ENCODE peak calls at places on chromosomes 1 and 21, in four cellular contexts. One of them, this sample, is unnamed.

GRCh38 chr1:236142358-236143103 is at the start of gene GPR137B:
- DNase-seq in GM23338: peak
- DNase-seq in HCT116: no peak
- DNase-seq in hepatocyte: peak
- DNase-seq in this sample: peak

GRCh38 chr21:42195378-42196031 is 23.4 kb upstream of the ABCG1 start:
- DNase-seq in GM23338: no peak
- DNase-seq in HCT116: no peak
- DNase-seq in hepatocyte: no peak
- DNase-seq in this sample: no peak

GRCh38 chr1:93585059-93585966 is 96.3 kb downstream of the BCAR3 start:
- DNase-seq in GM23338: no peak
- DNase-seq in HCT116: no peak
- DNase-seq in hepatocyte: peak
- DNase-seq in this sample: peak

GRCh38 chr1:26353976-26354820 is at the start of gene CRYBG2:
- DNase-seq in GM23338: no peak
- DNase-seq in HCT116: peak
- DNase-seq in hepatocyte: peak
- DNase-seq in this sample: peak

GRCh38 chr1:86757272-86757984 is 53.1 kb downstream of the SH3GLB1 start:
- DNase-seq in GM23338: no peak
- DNase-seq in HCT116: no peak
- DNase-seq in hepatocyte: peak
- DNase-seq in this sample: no peak

GRCh38 chr1:37147397-37147831 is 113.1 kb upstream of the GRIK3 start:
- DNase-seq in GM23338: no peak
- DNase-seq in HCT116: no peak
- DNase-seq in hepatocyte: no peak
- DNase-seq in this sample: no peak

GRCh38 chr1:66521736-66522365 is 12.1 kb upstream of the SGIP1 start:
- DNase-seq in GM23338: no peak
- DNase-seq in HCT116: peak
- DNase-seq in hepatocyte: peak
- DNase-seq in this sample: peak

GRCh38 chr1:43348809-43349593 is 9.8 kb upstream of the CDC20 start:
- DNase-seq in GM23338: peak
- DNase-seq in HCT116: peak
- DNase-seq in hepatocyte: peak
- DNase-seq in this sample: peak

GRCh38 chr1:75796376-75797272 is at the start of gene MSH4:
- DNase-seq in GM23338: peak
- DNase-seq in HCT116: no peak
- DNase-seq in hepatocyte: no peak
- DNase-seq in this sample: no peak

GRCh38 chr1:185825556-185825955 is 91.4 kb downstream of the HMCN1 start:
- DNase-seq in GM23338: no peak
- DNase-seq in HCT116: no peak
- DNase-seq in hepatocyte: no peak
- DNase-seq in this sample: peak

GRCh38 chr1:170536924-170537551 is 5.1 kb downstream of the GORAB start:
- DNase-seq in GM23338: no peak
- DNase-seq in HCT116: no peak
- DNase-seq in hepatocyte: no peak
- DNase-seq in this sample: no peak

GRCh38 chr1:84919461-84919970 is 26.5 kb upstream of the LPAR3 start:
- DNase-seq in GM23338: no peak
- DNase-seq in HCT116: no peak
- DNase-seq in hepatocyte: no peak
- DNase-seq in this sample: no peak
- H2AFZ ChIP-seq in GM23338: peak
- H2AFZ ChIP-seq in HCT116: no peak
- H2AFZ ChIP-seq in hepatocyte: no peak
- H2AFZ ChIP-seq in this sample: no peak

GRCh38 chr1:52045236-52045635 is 9.8 kb downstream of the TXNDC12 start:
- DNase-seq in GM23338: no peak
- DNase-seq in HCT116: no peak
- DNase-seq in hepatocyte: no peak
- DNase-seq in this sample: no peak
- H2AFZ ChIP-seq in GM23338: no peak
- H2AFZ ChIP-seq in HCT116: no peak
- H2AFZ ChIP-seq in hepatocyte: no peak
- H2AFZ ChIP-seq in this sample: no peak

GRCh38 chr1:89802036-89802435 is 18.8 kb upstream of the LRRC8D start:
- DNase-seq in GM23338: no peak
- DNase-seq in HCT116: no peak
- DNase-seq in hepatocyte: no peak
- DNase-seq in this sample: no peak

GRCh38 chr1:89808429-89809117 is 12.3 kb upstream of the LRRC8D start:
- DNase-seq in GM23338: peak
- DNase-seq in HCT116: no peak
- DNase-seq in hepatocyte: peak
- DNase-seq in this sample: no peak

GRCh38 chr1:89802841-89803240 is 18.0 kb upstream of the LRRC8D start:
- DNase-seq in GM23338: no peak
- DNase-seq in HCT116: no peak
- DNase-seq in hepatocyte: no peak
- DNase-seq in this sample: no peak

GRCh38 chr1:89806612-89807011 is 14.2 kb upstream of the LRRC8D start:
- DNase-seq in GM23338: no peak
- DNase-seq in HCT116: no peak
- DNase-seq in hepatocyte: no peak
- DNase-seq in this sample: no peak

DNA sequence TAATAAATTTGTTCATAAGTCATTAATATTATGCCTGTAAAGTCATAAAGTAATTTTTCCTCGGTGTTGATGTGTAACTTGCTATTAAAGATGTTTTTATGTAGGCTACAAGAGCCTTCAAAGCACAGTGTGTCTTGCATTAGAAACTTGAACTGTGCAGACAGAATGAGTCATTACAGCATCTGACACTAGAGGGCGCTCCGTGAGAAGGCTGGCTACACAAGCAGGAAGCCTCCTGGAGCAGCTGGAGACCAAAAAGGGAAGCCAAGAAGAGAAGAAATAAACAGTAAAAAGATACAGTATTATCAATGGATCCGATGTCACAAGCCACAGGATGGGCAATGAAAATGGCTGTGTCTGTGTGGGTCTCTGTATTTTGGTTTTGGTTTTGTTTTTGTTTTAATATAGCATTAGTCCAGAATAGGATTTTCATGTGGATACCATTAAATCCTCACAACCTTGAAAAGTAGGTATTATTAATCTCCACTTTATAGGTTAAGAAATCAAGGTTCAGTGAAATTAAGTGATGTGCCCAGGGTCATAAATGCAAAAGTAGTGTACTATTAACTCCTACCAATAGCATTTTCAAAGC is 16.1 kb upstream of the LRRC8D start:
- DNase-seq in GM23338: peak
- DNase-seq in HCT116: peak
- DNase-seq in hepatocyte: peak
- DNase-seq in this sample: peak
- H2AFZ ChIP-seq in GM23338: no peak
- H2AFZ ChIP-seq in HCT116: peak
- H2AFZ ChIP-seq in hepatocyte: no peak
- H2AFZ ChIP-seq in this sample: no peak

GRCh38 chr1:100234432-100234831 is 15.2 kb downstream of the DBT start:
- DNase-seq in GM23338: no peak
- DNase-seq in HCT116: no peak
- DNase-seq in hepatocyte: no peak
- DNase-seq in this sample: no peak
- H2AFZ ChIP-seq in GM23338: no peak
- H2AFZ ChIP-seq in HCT116: no peak
- H2AFZ ChIP-seq in hepatocyte: no peak
- H2AFZ ChIP-seq in this sample: no peak

GRCh38 chr1:60044881-60045280 is 28.7 kb downstream of the C1orf87 start:
- DNase-seq in GM23338: no peak
- DNase-seq in HCT116: no peak
- DNase-seq in hepatocyte: no peak
- DNase-seq in this sample: no peak
- H2AFZ ChIP-seq in GM23338: peak
- H2AFZ ChIP-seq in HCT116: no peak
- H2AFZ ChIP-seq in hepatocyte: no peak
- H2AFZ ChIP-seq in this sample: no peak

DNA sequence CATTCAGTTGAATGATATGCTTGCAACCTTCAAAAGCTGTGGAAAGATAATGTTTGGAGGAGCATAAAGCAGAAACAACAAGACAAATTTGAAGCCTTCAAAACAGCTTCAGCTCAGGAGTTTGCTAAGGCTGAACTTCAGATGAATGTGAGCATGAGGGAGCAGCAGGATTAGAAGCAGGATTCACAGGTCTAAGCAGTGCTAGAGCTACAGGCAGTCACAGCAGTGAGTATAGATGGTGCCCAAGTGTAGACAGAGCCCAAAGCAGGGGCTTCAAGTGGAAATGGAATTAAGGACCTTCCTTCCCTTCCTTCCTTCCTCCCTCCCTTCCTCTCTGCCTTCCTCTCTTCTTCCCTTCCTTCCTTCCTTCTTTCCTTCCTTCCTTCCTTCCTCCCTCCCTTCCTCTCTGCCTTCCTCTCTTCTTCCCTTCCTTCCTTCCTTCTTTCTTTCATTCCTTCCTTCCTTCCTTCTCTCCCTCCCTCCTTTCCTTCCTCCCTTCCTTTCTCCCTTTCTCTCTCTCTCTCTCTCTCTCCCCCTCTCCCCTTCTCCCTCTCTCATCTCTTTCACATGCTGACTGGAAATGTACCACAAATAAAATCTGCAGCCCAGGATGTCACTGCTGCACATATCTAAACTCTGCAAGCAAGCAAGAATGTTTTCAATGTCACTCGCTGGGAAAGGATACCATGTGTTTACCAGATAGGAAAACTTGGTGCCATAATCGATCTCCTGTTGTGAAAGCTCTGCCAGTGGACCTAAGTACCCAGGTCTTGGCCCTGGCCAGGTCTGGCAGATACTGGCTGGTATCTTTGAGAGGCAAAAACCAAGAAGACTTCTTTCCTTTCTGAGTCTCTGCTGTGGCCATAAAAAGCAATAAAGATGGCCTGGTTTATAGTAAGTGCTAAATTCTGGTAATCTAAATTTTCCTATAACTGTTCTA is 13.1 kb upstream of the SLC30A10 start:
- DNase-seq in GM23338: no peak
- DNase-seq in HCT116: no peak
- DNase-seq in hepatocyte: no peak
- DNase-seq in this sample: no peak
- H2AFZ ChIP-seq in GM23338: peak
- H2AFZ ChIP-seq in HCT116: no peak
- H2AFZ ChIP-seq in hepatocyte: no peak
- H2AFZ ChIP-seq in this sample: no peak

GRCh38 chr1:226875641-226876295 is 5.4 kb downstream of the PSEN2 start:
- DNase-seq in GM23338: peak
- DNase-seq in HCT116: peak
- DNase-seq in hepatocyte: peak
- DNase-seq in this sample: peak
- H2AFZ ChIP-seq in GM23338: no peak
- H2AFZ ChIP-seq in HCT116: no peak
- H2AFZ ChIP-seq in hepatocyte: no peak
- H2AFZ ChIP-seq in this sample: no peak

GRCh38 chr1:115447672-115448071 is 109.6 kb upstream of the NGF start:
- DNase-seq in GM23338: no peak
- DNase-seq in HCT116: no peak
- DNase-seq in hepatocyte: no peak
- DNase-seq in this sample: no peak

GRCh38 chr1:115448282-115449044 is 110.4 kb upstream of the NGF start:
- DNase-seq in GM23338: no peak
- DNase-seq in HCT116: no peak
- DNase-seq in hepatocyte: no peak
- DNase-seq in this sample: no peak

GRCh38 chr1:115440733-115441132 is 102.7 kb upstream of the NGF start:
- DNase-seq in GM23338: no peak
- DNase-seq in HCT116: no peak
- DNase-seq in hepatocyte: no peak
- DNase-seq in this sample: no peak

GRCh38 chr1:115450641-115451040 is 112.6 kb upstream of the NGF start:
- DNase-seq in GM23338: no peak
- DNase-seq in HCT116: no peak
- DNase-seq in hepatocyte: no peak
- DNase-seq in this sample: no peak

DNA sequence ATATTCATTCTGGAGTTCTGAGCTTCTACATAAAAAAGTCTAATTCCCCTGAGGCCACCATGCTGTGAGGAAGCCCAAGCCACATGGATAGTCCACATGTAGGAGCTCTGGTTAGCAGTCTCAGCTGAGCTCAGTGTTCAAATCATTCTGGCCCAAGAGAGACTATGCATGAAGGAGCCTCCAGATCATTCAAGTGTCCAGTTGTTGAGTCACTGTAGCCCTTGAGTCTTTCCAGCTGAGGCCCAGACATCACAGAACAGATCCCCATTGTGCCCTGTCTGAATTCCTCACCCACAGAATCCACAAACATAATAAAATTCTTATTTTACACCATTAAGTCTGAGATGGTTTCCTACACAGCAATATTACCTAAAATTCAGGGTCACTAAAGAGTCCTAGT is 107.0 kb upstream of the NGF start:
- DNase-seq in GM23338: no peak
- DNase-seq in HCT116: no peak
- DNase-seq in hepatocyte: no peak
- DNase-seq in this sample: no peak
- H2AFZ ChIP-seq in GM23338: no peak
- H2AFZ ChIP-seq in HCT116: no peak
- H2AFZ ChIP-seq in hepatocyte: no peak
- H2AFZ ChIP-seq in this sample: no peak

This sample was measured in osteoblast.